ENCODE peak calls at places on chromosomes 12 and 14, in ten cellular contexts. M is testis; V is prostate gland; O is sigmoid colon; C is CD8-positive, alpha-beta T cell; Z is esophagus squamous epithelium; B is breast epithelium; L is CD4-positive, CD25-positive, alpha-beta regulatory T cell; T is CD8-positive, alpha-beta memory T cell; I is naive thymus-derived CD4-positive, alpha-beta T cell. S is an unnamed sample. For H3K36me3, H3K9me3 and H3K4me1, the result is how much of the 10 kb centered on the place peaks cover.

GRCh38 chr12:85633491-85633890 is 202.7 kb downstream of the RASSF9 start:
- DNase-seq in M (no peak), V (no peak), O (no peak), C (no peak), Z (no peak), B (no peak), L (no peak), T (no peak), I (no peak), S (no peak)

GRCh38 chr12:131919366-131920156 is 9.5 kb upstream of the PUS1 start:
- DNase-seq in M (no peak), V (no peak), O (no peak), C (no peak), Z (no peak), B (no peak), L (no peak), T (no peak), I (no peak), S (no peak)

GRCh38 chr12:76637807-76638206 is 78.2 kb upstream of the OSBPL8 start:
- DNase-seq in M (no peak), V (no peak), O (no peak), C (no peak), Z (no peak), B (no peak), L (no peak), T (no peak), I (no peak), S (no peak)

GRCh38 chr12:96061864-96062453 is 26.6 kb upstream of the LTA4H start:
- DNase-seq in M (peak), V (peak), O (peak), C (peak), Z (peak), B (peak), L (peak), T (peak), I (peak), S (peak)

GRCh38 chr12:108101605-108102175 is 27.4 kb upstream of the WSCD2 start:
- DNase-seq in M (no peak), V (no peak), O (no peak), C (no peak), Z (no peak), B (no peak), L (no peak), T (no peak), I (no peak), S (no peak)

GRCh38 chr12:58310828-58311273 is 369.5 kb downstream of the ATP23 start:
- DNase-seq in M (no peak), V (no peak), O (no peak), C (no peak), Z (no peak), B (no peak), L (no peak), T (no peak), I (no peak), S (peak)

GRCh38 chr12:62720661-62721330 is 214.2 kb downstream of the PPM1H start:
- DNase-seq in M (peak), V (no peak), O (no peak), C (no peak), Z (no peak), B (no peak), L (no peak), T (no peak), I (no peak), S (no peak)

GRCh38 chr14:103130965-103131364 is 7.7 kb downstream of the TNFAIP2 start:
- DNase-seq in M (peak), V (peak), O (peak), C (no peak), Z (no peak), B (no peak), L (no peak), T (no peak), I (no peak), S (no peak)

GRCh38 chr14:91138511-91139359 is 24.9 kb downstream of the DGLUCY start:
- DNase-seq in M (no peak), V (no peak), O (no peak), C (peak), Z (no peak), B (no peak), L (peak), T (no peak), I (peak), S (peak)

GRCh38 chr14:56219666-56220413 is 101.6 kb downstream of the PELI2 start:
- DNase-seq in M (no peak), V (no peak), O (no peak), C (no peak), Z (no peak), B (no peak), L (no peak), T (no peak), I (no peak), S (no peak)

GRCh38 chr14:101196795-101197590 is 293.5 kb upstream of the RTL1 start:
- DNase-seq in M (no peak), V (no peak), O (peak), C (no peak), Z (no peak), B (peak), L (no peak), T (no peak), I (no peak), S (peak)

GRCh38 chr14:88005050-88005481 is at the start of gene GPR65:
- DNase-seq in M (no peak), V (no peak), O (no peak), C (peak), Z (no peak), B (no peak), L (peak), T (peak), I (peak), S (no peak)

GRCh38 chr12:70609739-70610491 is 27.3 kb downstream of the PTPRB start:
- DNase-seq in M (peak), V (peak), O (peak), C (no peak), Z (no peak), B (no peak), L (peak), T (no peak), I (no peak), S (peak)

GRCh38 chr14:104792945-104793702 is 2.4 kb downstream of the AKT1 start:
- DNase-seq in M (no peak), V (no peak), O (no peak), C (no peak), Z (no peak), B (no peak), L (no peak), T (no peak), I (no peak), S (no peak)

GRCh38 chr12:57491393-57492280 is 3.8 kb downstream of the MARS1 start:
- DNase-seq in M (no peak), V (peak), O (no peak), C (no peak), Z (no peak), B (no peak), L (peak), T (no peak), I (peak), S (no peak)

GRCh38 chr14:59086241-59086899 is 102.1 kb upstream of the DAAM1 start:
- DNase-seq in M (no peak), V (no peak), O (no peak), C (no peak), Z (no peak), B (no peak), L (no peak), T (no peak), I (no peak), S (no peak)

GRCh38 chr12:24562761-24563392 is 386.0 kb downstream of the BCAT1 start:
- DNase-seq in M (peak), V (peak), O (no peak), C (no peak), Z (no peak), B (no peak), L (no peak), T (no peak), I (no peak), S (peak)

GRCh38 chr12:93127582-93128331 is 198.7 kb upstream of the EEA1 start:
- DNase-seq in M (peak), V (peak), O (peak), C (no peak), Z (no peak), B (no peak), L (no peak), T (no peak), I (no peak), S (peak)

GRCh38 chr12:54175130-54175963 is 13.4 kb downstream of the SMUG1 start:
- DNase-seq in M (no peak), V (no peak), O (no peak), C (no peak), Z (no peak), B (no peak), L (peak), T (no peak), I (no peak), S (no peak)

GRCh38 chr14:97021571-97022171 is 224.5 kb downstream of the VRK1 start:
- DNase-seq in M (no peak), V (no peak), O (no peak), C (no peak), Z (no peak), B (no peak), L (no peak), T (no peak), I (no peak), S (no peak)

GRCh38 chr14:31090872-31091764 is 64.9 kb upstream of the STRN3 start:
- DNase-seq in M (peak), V (peak), O (peak), C (no peak), Z (no peak), B (no peak), L (no peak), T (no peak), I (no peak), S (no peak)

GRCh38 chr14:33758545-33758944 is 192.3 kb downstream of the EGLN3 start:
- DNase-seq in M (no peak), V (no peak), O (no peak), C (no peak), Z (no peak), B (no peak), L (no peak), T (no peak), I (no peak), S (no peak)

GRCh38 chr14:91745329-91745728 is 13.4 kb upstream of the CATSPERB start:
- DNase-seq in M (no peak), V (no peak), O (no peak), C (no peak), Z (no peak), B (no peak), L (no peak), T (no peak), I (no peak), S (no peak)

GRCh38 chr12:1277905-1278304 is 286.9 kb downstream of the ERC1 start:
- DNase-seq in M (no peak), V (no peak), O (no peak), C (no peak), Z (no peak), B (no peak), L (peak), T (peak), I (peak), S (peak)

GRCh38 chr12:124259168-124260066 is 35.5 kb upstream of the RFLNA start:
- DNase-seq in M (no peak), V (no peak), O (no peak), C (no peak), Z (no peak), B (no peak), L (no peak), T (no peak), I (no peak), S (peak)

GRCh38 chr14:101707863-101708620 is 53.5 kb upstream of the PPP2R5C start:
- DNase-seq in M (no peak), V (no peak), O (no peak), C (no peak), Z (no peak), B (no peak), L (no peak), T (no peak), I (no peak), S (no peak)

GRCh38 chr14:77098470-77099353 is 654 bp downstream of the CIPC start:
- DNase-seq in M (peak), V (peak), O (peak), C (peak), Z (peak), B (peak), L (peak), T (peak), I (no peak), S (no peak)

GRCh38 chr12:53211476-53212381 is 4.7 kb upstream of the ITGB7 start:
- DNase-seq in M (no peak), V (no peak), O (no peak), C (no peak), Z (no peak), B (no peak), L (peak), T (no peak), I (no peak), S (peak)

GRCh38 chr14:22448905-22449611 is 140.0 kb downstream of the DAD1 start:
- DNase-seq in M (no peak), V (no peak), O (no peak), C (no peak), Z (no peak), B (no peak), L (no peak), T (no peak), I (no peak), S (no peak)

DNA sequence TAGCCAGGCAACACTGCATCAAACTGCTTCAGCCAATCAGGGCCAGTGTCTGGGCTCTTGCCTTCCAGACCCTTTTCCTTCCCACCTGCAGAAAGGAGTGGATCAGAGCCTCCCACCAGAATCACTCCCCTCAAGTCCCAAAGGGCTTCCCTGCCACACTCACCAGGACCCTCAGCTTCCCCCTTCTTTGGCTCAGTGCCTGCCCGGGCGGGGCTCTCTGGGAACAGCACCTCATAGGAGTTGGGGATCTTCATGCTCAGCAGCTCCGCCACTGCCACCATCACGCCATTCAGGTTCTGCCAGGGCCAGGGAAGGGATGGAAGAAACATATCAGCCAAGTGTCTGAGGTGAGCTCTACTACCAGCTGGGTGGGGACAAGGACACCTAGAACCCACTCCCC is 9.3 kb upstream of the PRKAG1 start:
- DNase-seq in M (no peak), V (no peak), O (no peak), C (no peak), Z (no peak), B (no peak), L (no peak), T (no peak), I (no peak), S (no peak)
- H3K36me3 ChIP-seq in M (under half), V (under half), O (half or more), C (under half), Z (half or more), B (under half), L (half or more), T (under half), I (under half), S (under half)

GRCh38 chr12:32809846-32810245 is 54.1 kb upstream of the YARS2 start:
- DNase-seq in M (no peak), V (no peak), O (no peak), C (no peak), Z (no peak), B (no peak), L (no peak), T (no peak), I (no peak), S (no peak)
- H3K9me3 ChIP-seq in M (under half), V (under half), O (under half), C (under half), Z (under half), B (under half), L (under half), T (under half), I (under half), S (under half)

GRCh38 chr12:13203028-13203922 is 6.7 kb downstream of the EMP1 start:
- DNase-seq in M (peak), V (no peak), O (peak), C (no peak), Z (no peak), B (no peak), L (no peak), T (no peak), I (no peak), S (peak)
- H3K4me1 ChIP-seq in M (under half), V (under half), O (under half), C (under half), Z (under half), B (under half), L (under half), T (under half), I (under half), S (under half)

DNA sequence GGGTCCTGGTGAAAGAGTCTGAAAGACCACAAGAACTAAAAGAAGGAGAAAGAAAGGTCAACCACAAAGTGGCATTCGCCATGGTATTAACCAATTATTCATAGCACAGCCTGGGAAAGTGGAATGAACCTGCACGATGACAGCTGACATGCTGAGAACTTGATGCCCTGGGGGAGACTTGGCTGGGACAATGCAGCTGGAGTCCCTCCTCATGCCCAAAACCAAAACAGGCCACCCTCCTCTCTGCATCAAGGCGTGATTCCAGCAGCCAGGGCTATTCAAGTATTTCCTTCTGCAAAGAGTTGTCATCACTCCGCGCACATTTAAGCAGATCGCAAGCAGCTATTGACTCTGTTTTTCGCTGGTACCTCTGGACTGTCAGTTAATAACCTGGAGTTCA is 167.1 kb upstream of the NOS1 start:
- DNase-seq in M (no peak), V (no peak), O (no peak), C (no peak), Z (no peak), B (no peak), L (no peak), T (no peak), I (no peak), S (no peak)
- H3K36me3 ChIP-seq in M (under half), V (under half), O (under half), C (under half), Z (under half), B (under half), L (under half), T (under half), I (under half), S (under half)

DNA sequence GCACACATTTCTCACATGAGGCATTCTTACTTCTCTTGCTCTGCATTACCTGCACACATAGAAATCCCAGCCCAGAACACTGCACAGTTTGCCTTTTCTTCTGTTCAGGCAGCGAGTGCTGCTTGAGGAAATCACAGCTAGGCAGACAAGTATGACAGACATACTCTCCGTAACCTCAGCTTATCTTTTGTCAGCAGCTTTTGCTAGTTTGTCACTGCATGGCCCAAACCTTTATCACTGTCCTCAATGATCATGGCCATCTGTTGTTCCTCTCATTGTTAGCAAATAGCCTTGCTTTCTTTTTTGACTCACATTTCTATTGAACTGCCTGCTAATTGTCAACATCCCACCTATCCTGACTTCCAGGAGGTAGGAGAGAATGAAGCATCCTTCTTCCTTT is 5.3 kb downstream of the ZNF10 start:
- DNase-seq in M (no peak), V (no peak), O (no peak), C (no peak), Z (no peak), B (no peak), L (no peak), T (no peak), I (no peak), S (no peak)
- H3K9me3 ChIP-seq in M (under half), V (under half), O (half or more), C (under half), Z (under half), B (half or more), L (half or more), T (half or more), I (under half), S (under half)